ENCODE peak calls at places on chromosomes 6 and 20, in nine cellular contexts. H, T, X, A, I, Y, S, G and L are unnamed samples.

GRCh38 chr6:10316327-10316726 is 98.5 kb downstream of the TFAP2A start:
- DNase-seq in H (no peak), T (no peak), X (peak), A (no peak), I (no peak), Y (peak), S (no peak), G (no peak), L (no peak)

GRCh38 chr6:33277663-33278391 is 904 bp downstream of the B3GALT4 start:
- DNase-seq in H (peak), T (no peak), X (no peak), A (peak), I (peak), Y (no peak), S (peak), G (no peak), L (peak)

GRCh38 chr20:59122377-59122932 is 41.2 kb upstream of the ZNF831 start:
- DNase-seq in H (no peak), T (no peak), X (no peak), A (no peak), I (peak), Y (no peak), S (peak), G (no peak), L (no peak)

GRCh38 chr20:51400051-51400926 is 142.2 kb downstream of the NFATC2 start:
- DNase-seq in H (no peak), T (peak), X (no peak), A (peak), I (peak), Y (no peak), S (peak), G (no peak), L (no peak)

GRCh38 chr6:11225990-11226389 is 6.5 kb downstream of the NEDD9 start:
- DNase-seq in H (no peak), T (no peak), X (no peak), A (no peak), I (no peak), Y (no peak), S (no peak), G (no peak), L (no peak)

GRCh38 chr20:47854687-47855212 is 69.5 kb upstream of the SULF2 start:
- DNase-seq in H (peak), T (no peak), X (no peak), A (no peak), I (no peak), Y (no peak), S (no peak), G (no peak), L (no peak)

GRCh38 chr6:150426198-150426597 is 57.4 kb downstream of the IYD start:
- DNase-seq in H (no peak), T (no peak), X (no peak), A (no peak), I (no peak), Y (no peak), S (no peak), G (no peak), L (no peak)

GRCh38 chr6:155399062-155399746 is 56.4 kb downstream of the NOX3 start:
- DNase-seq in H (no peak), T (no peak), X (no peak), A (no peak), I (no peak), Y (no peak), S (no peak), G (no peak), L (no peak)

GRCh38 chr6:147299035-147299434 is 94.8 kb downstream of the STXBP5 start:
- DNase-seq in H (no peak), T (no peak), X (no peak), A (no peak), I (no peak), Y (no peak), S (no peak), G (no peak), L (no peak)

GRCh38 chr20:1876975-1877603 is 18.1 kb upstream of the SIRPA start:
- DNase-seq in H (no peak), T (peak), X (no peak), A (no peak), I (no peak), Y (no peak), S (no peak), G (no peak), L (no peak)

GRCh38 chr6:33173228-33174180 is 18.8 kb downstream of the COL11A2 start:
- DNase-seq in H (no peak), T (no peak), X (no peak), A (no peak), I (no peak), Y (no peak), S (no peak), G (peak), L (peak)

GRCh38 chr6:31037692-31038091 is 27.4 kb downstream of the MUC22 start:
- DNase-seq in H (no peak), T (no peak), X (no peak), A (no peak), I (no peak), Y (no peak), S (no peak), G (no peak), L (no peak)

GRCh38 chr20:52190437-52191131 is 995 bp downstream of the ZFP64 start:
- DNase-seq in H (peak), T (peak), X (no peak), A (peak), I (peak), Y (no peak), S (peak), G (no peak), L (no peak)

GRCh38 chr20:3749689-3750639 is 17.5 kb downstream of the HSPA12B start:
- DNase-seq in H (peak), T (peak), X (no peak), A (peak), I (peak), Y (peak), S (peak), G (no peak), L (no peak)

GRCh38 chr20:5080384-5080877 is 39.3 kb downstream of the PCNA start:
- DNase-seq in H (no peak), T (peak), X (no peak), A (peak), I (peak), Y (peak), S (peak), G (peak), L (no peak)

GRCh38 chr20:32635764-32636163 is 38.0 kb downstream of the C20orf203 start:
- DNase-seq in H (no peak), T (no peak), X (no peak), A (no peak), I (no peak), Y (no peak), S (no peak), G (no peak), L (no peak)

GRCh38 chr20:62482136-62482833 is 6.5 kb upstream of the GATA5 start:
- DNase-seq in H (no peak), T (no peak), X (no peak), A (no peak), I (no peak), Y (no peak), S (no peak), G (no peak), L (no peak)

GRCh38 chr6:155219299-155219698 is 44.5 kb upstream of the CLDN20 start:
- DNase-seq in H (no peak), T (no peak), X (no peak), A (no peak), I (no peak), Y (no peak), S (no peak), G (no peak), L (no peak)

GRCh38 chr20:45861157-45862075 is 4.0 kb downstream of the ZSWIM3 start:
- DNase-seq in H (no peak), T (no peak), X (no peak), A (no peak), I (no peak), Y (no peak), S (no peak), G (no peak), L (no peak)

GRCh38 chr6:124888581-124889371 is 73.5 kb upstream of the RNF217 start:
- DNase-seq in H (no peak), T (no peak), X (no peak), A (no peak), I (no peak), Y (no peak), S (no peak), G (no peak), L (no peak)

GRCh38 chr6:87741001-87741650 is 39.1 kb upstream of the AKIRIN2 start:
- DNase-seq in H (no peak), T (no peak), X (no peak), A (no peak), I (no peak), Y (no peak), S (no peak), G (no peak), L (no peak)

GRCh38 chr6:28656715-28657114 is 131.0 kb downstream of the GPX5 start:
- DNase-seq in H (no peak), T (no peak), X (no peak), A (no peak), I (no peak), Y (no peak), S (no peak), G (no peak), L (no peak)

GRCh38 chr6:1176595-1176994 is 135.3 kb upstream of the FOXQ1 start:
- DNase-seq in H (no peak), T (no peak), X (no peak), A (no peak), I (no peak), Y (no peak), S (no peak), G (no peak), L (no peak)

GRCh38 chr20:12729326-12729725 is 279.4 kb upstream of the SPTLC3 start:
- DNase-seq in H (no peak), T (no peak), X (no peak), A (no peak), I (no peak), Y (no peak), S (no peak), G (no peak), L (no peak)

GRCh38 chr20:5748246-5748645 is 2.0 kb upstream of the SHLD1 start:
- DNase-seq in H (no peak), T (no peak), X (no peak), A (no peak), I (no peak), Y (no peak), S (no peak), G (no peak), L (no peak)

GRCh38 chr20:1441133-1441532 is 25.5 kb downstream of the NSFL1C start:
- DNase-seq in H (no peak), T (no peak), X (no peak), A (no peak), I (no peak), Y (no peak), S (no peak), G (no peak), L (no peak)

GRCh38 chr6:135743476-135743875 is 108.0 kb upstream of the PDE7B start:
- DNase-seq in H (no peak), T (no peak), X (no peak), A (no peak), I (no peak), Y (no peak), S (no peak), G (no peak), L (no peak)

GRCh38 chr6:68760486-68760885 is 125.4 kb downstream of the ADGRB3 start:
- DNase-seq in H (no peak), T (no peak), X (no peak), A (no peak), I (no peak), Y (no peak), S (no peak), G (no peak), L (no peak)